ENCODE peak calls at places on chromosomes 7 and 10, in four cellular contexts. B, R, S and A are unnamed samples.

GRCh38 chr7:136086712-136087111 is 109.6 kb upstream of the MTPN start:
- DNase-seq in R (no peak), B (peak; percentile 90), S (peak; percentile 49), A (no peak)

GRCh38 chr7:70637726-70638125 is 494.2 kb upstream of the GALNT17 start:
- DNase-seq in R (no peak), B (no peak), S (no peak), A (no peak)

GRCh38 chr7:22442187-22442886 is 57.7 kb downstream of the STEAP1B start:
- DNase-seq in B (peak; percentile 6), R (no peak), S (no peak), A (no peak)

GRCh38 chr7:26538683-26539082 is 247.0 kb downstream of the SNX10 start:
- DNase-seq in R (no peak), S (no peak), B (no peak), A (no peak)

GRCh38 chr7:104973909-104974415 is 40.0 kb upstream of the KMT2E start:
- DNase-seq in R (no peak), S (no peak), B (peak; percentile 92), A (no peak)

GRCh38 chr7:127976722-127977121 is 54.5 kb downstream of the LRRC4 start:
- DNase-seq in S (no peak), R (no peak), B (no peak), A (no peak)

GRCh38 chr7:635227-635626 is 91.3 kb upstream of the DNAAF5 start:
- DNase-seq in B (no peak), S (no peak), R (no peak), A (no peak)

GRCh38 chr7:30510124-30511074 is 5.8 kb upstream of the GGCT start:
- DNase-seq in S (no peak), B (peak; percentile 54), R (no peak), A (no peak)

GRCh38 chr10:77042706-77043105 is 594.9 kb downstream of the KCNMA1 start:
- DNase-seq in R (no peak), S (no peak), B (no peak), A (no peak)

GRCh38 chr10:17687117-17687831 is 43.3 kb downstream of the STAM start:
- DNase-seq in S (no peak), B (peak; percentile 27), R (no peak), A (no peak)

GRCh38 chr7:155360495-155361362 is 63.1 kb downstream of the INSIG1 start:
- DNase-seq in R (no peak), B (no peak), S (no peak), A (no peak)

GRCh38 chr10:112210672-112211071 is 27.1 kb upstream of the GPAM start:
- DNase-seq in R (no peak), S (no peak), B (no peak), A (no peak)

GRCh38 chr7:53947670-53948226 is 594.4 kb upstream of the VSTM2A start:
- DNase-seq in B (no peak), S (no peak), R (no peak), A (no peak)

GRCh38 chr7:121807078-121807477 is 65.9 kb upstream of the PTPRZ1 start:
- DNase-seq in R (no peak), B (no peak), S (no peak), A (no peak)